ENCODE peak calls at places on chromosomes 2 and 18, in five cellular contexts. One of them, this sample, is unnamed.

GRCh38 chr2:222904557-222905258 is 43.9 kb downstream of the ACSL3 start:
- DNase-seq in activated CD4-positive, CD25-positive, alpha-beta regulatory T cell: no peak
- DNase-seq in EH: peak
- DNase-seq in NCI-H69: no peak
- DNase-seq in HT-29: no peak
- DNase-seq in this sample: peak

GRCh38 chr2:168583064-168583709 is 127.1 kb downstream of the CERS6 start:
- DNase-seq in NCI-H69: peak
- DNase-seq in EH: peak
- DNase-seq in activated CD4-positive, CD25-positive, alpha-beta regulatory T cell: no peak
- DNase-seq in HT-29: no peak
- DNase-seq in this sample: peak

GRCh38 chr2:166285215-166285614 is 90.5 kb downstream of the SCN9A start:
- DNase-seq in NCI-H69: no peak
- DNase-seq in HT-29: no peak
- DNase-seq in activated CD4-positive, CD25-positive, alpha-beta regulatory T cell: no peak
- DNase-seq in EH: no peak
- DNase-seq in this sample: peak

GRCh38 chr2:10097352-10098148 is 17.3 kb upstream of the CYS1 start:
- DNase-seq in NCI-H69: peak
- DNase-seq in activated CD4-positive, CD25-positive, alpha-beta regulatory T cell: no peak
- DNase-seq in HT-29: peak
- DNase-seq in EH: peak
- DNase-seq in this sample: peak

GRCh38 chr2:128986867-128987268 is 668.2 kb upstream of the HS6ST1 start:
- DNase-seq in EH: no peak
- DNase-seq in activated CD4-positive, CD25-positive, alpha-beta regulatory T cell: no peak
- DNase-seq in HT-29: no peak
- DNase-seq in NCI-H69: peak
- DNase-seq in this sample: no peak

GRCh38 chr18:74635202-74635969 is 37.7 kb downstream of the ZNF407 start:
- DNase-seq in HT-29: no peak
- DNase-seq in NCI-H69: peak
- DNase-seq in EH: no peak
- DNase-seq in activated CD4-positive, CD25-positive, alpha-beta regulatory T cell: no peak
- DNase-seq in this sample: no peak

GRCh38 chr2:11343626-11344341 is 652 bp downstream of the ROCK2 start:
- DNase-seq in HT-29: peak
- DNase-seq in activated CD4-positive, CD25-positive, alpha-beta regulatory T cell: peak
- DNase-seq in EH: peak
- DNase-seq in NCI-H69: peak
- DNase-seq in this sample: peak

GRCh38 chr2:234329202-234329930 is 167.5 kb downstream of the ARL4C start:
- DNase-seq in EH: peak
- DNase-seq in NCI-H69: no peak
- DNase-seq in HT-29: no peak
- DNase-seq in activated CD4-positive, CD25-positive, alpha-beta regulatory T cell: no peak
- DNase-seq in this sample: peak

GRCh38 chr2:7013761-7014160 is 96.5 kb downstream of the RNF144A start:
- DNase-seq in EH: no peak
- DNase-seq in NCI-H69: no peak
- DNase-seq in activated CD4-positive, CD25-positive, alpha-beta regulatory T cell: no peak
- DNase-seq in HT-29: no peak
- DNase-seq in this sample: peak

GRCh38 chr2:161208527-161209139 is 48.4 kb downstream of the TANK start:
- DNase-seq in HT-29: no peak
- DNase-seq in activated CD4-positive, CD25-positive, alpha-beta regulatory T cell: no peak
- DNase-seq in EH: peak
- DNase-seq in NCI-H69: no peak
- DNase-seq in this sample: peak

GRCh38 chr2:44663471-44664073 is 277.9 kb upstream of the SIX3 start:
- DNase-seq in activated CD4-positive, CD25-positive, alpha-beta regulatory T cell: no peak
- DNase-seq in EH: no peak
- DNase-seq in NCI-H69: peak
- DNase-seq in HT-29: no peak
- DNase-seq in this sample: no peak

GRCh38 chr2:191250400-191250799 is 5.2 kb downstream of the MYO1B start:
- DNase-seq in NCI-H69: no peak
- DNase-seq in HT-29: no peak
- DNase-seq in EH: peak
- DNase-seq in activated CD4-positive, CD25-positive, alpha-beta regulatory T cell: no peak
- DNase-seq in this sample: peak

GRCh38 chr2:73952499-73953446 is 26.1 kb downstream of the DGUOK start:
- DNase-seq in activated CD4-positive, CD25-positive, alpha-beta regulatory T cell: no peak
- DNase-seq in HT-29: no peak
- DNase-seq in NCI-H69: no peak
- DNase-seq in EH: peak
- DNase-seq in this sample: peak

GRCh38 chr18:26566874-26567273 is 18.5 kb upstream of the KCTD1 start:
- DNase-seq in activated CD4-positive, CD25-positive, alpha-beta regulatory T cell: no peak
- DNase-seq in NCI-H69: no peak
- DNase-seq in EH: no peak
- DNase-seq in HT-29: no peak
- DNase-seq in this sample: no peak

GRCh38 chr2:101473911-101474751 is 781 bp downstream of the RFX8 start:
- DNase-seq in NCI-H69: peak
- DNase-seq in EH: peak
- DNase-seq in activated CD4-positive, CD25-positive, alpha-beta regulatory T cell: no peak
- DNase-seq in HT-29: no peak
- DNase-seq in this sample: peak

GRCh38 chr2:64311948-64312621 is 141.9 kb upstream of the LGALSL start:
- DNase-seq in NCI-H69: peak
- DNase-seq in HT-29: peak
- DNase-seq in activated CD4-positive, CD25-positive, alpha-beta regulatory T cell: no peak
- DNase-seq in EH: peak
- DNase-seq in this sample: peak

GRCh38 chr2:53422979-53423378 is 344.6 kb upstream of the CHAC2 start:
- DNase-seq in NCI-H69: peak
- DNase-seq in EH: peak
- DNase-seq in HT-29: peak
- DNase-seq in activated CD4-positive, CD25-positive, alpha-beta regulatory T cell: no peak
- DNase-seq in this sample: peak

GRCh38 chr2:229431331-229431954 is 160.4 kb upstream of the PID1 start:
- DNase-seq in NCI-H69: peak
- DNase-seq in EH: peak
- DNase-seq in HT-29: peak
- DNase-seq in activated CD4-positive, CD25-positive, alpha-beta regulatory T cell: no peak
- DNase-seq in this sample: peak

GRCh38 chr18:80244956-80245730 is 2.2 kb downstream of the PARD6G start:
- DNase-seq in EH: no peak
- DNase-seq in HT-29: no peak
- DNase-seq in activated CD4-positive, CD25-positive, alpha-beta regulatory T cell: no peak
- DNase-seq in NCI-H69: no peak
- DNase-seq in this sample: no peak

GRCh38 chr2:29480423-29480822 is 365.2 kb downstream of the CLIP4 start:
- DNase-seq in NCI-H69: no peak
- DNase-seq in EH: no peak
- DNase-seq in activated CD4-positive, CD25-positive, alpha-beta regulatory T cell: no peak
- DNase-seq in HT-29: no peak
- DNase-seq in this sample: no peak

GRCh38 chr2:237879058-237879430 is 19.6 kb downstream of the RAMP1 start:
- DNase-seq in EH: peak
- DNase-seq in NCI-H69: peak
- DNase-seq in activated CD4-positive, CD25-positive, alpha-beta regulatory T cell: no peak
- DNase-seq in HT-29: no peak
- DNase-seq in this sample: peak